ENCODE peak calls at places on chromosome 3, in seven cellular contexts. Q is HCT116, F is neural progenitor cell, K is A549, W is MM.1S, G is fibroblast of lung, U is DND-41. C is an unnamed sample.

GRCh38 chr3:168086541-168087260 is 9.0 kb downstream of the GOLIM4 start:
- DNase-seq in U (no peak), K (no peak), G (no peak), F (no peak), Q (no peak), W (no peak), C (no peak)

GRCh38 chr3:136818191-136818850 is 605 bp upstream of the SLC35G2 start:
- DNase-seq in F (peak), W (no peak), G (peak), K (peak), U (peak), Q (peak), C (peak)

GRCh38 chr3:46965151-46965550 is 11.4 kb downstream of the CCDC12 start:
- DNase-seq in G (no peak), U (no peak), K (no peak), W (no peak), F (no peak), Q (no peak), C (no peak)

GRCh38 chr3:72299823-72300222 is 514.9 kb upstream of the PROK2 start:
- DNase-seq in Q (peak), G (no peak), K (no peak), F (no peak), U (no peak), W (no peak), C (no peak)

GRCh38 chr3:48598323-48599076 is 3.4 kb upstream of the COL7A1 start:
- DNase-seq in Q (no peak), W (no peak), G (peak), U (no peak), K (peak), F (no peak), C (peak)

GRCh38 chr3:175865724-175866123 is 1006.6 kb downstream of the NAALADL2 start:
- DNase-seq in G (no peak), K (no peak), F (no peak), W (no peak), Q (no peak), U (no peak), C (no peak)

GRCh38 chr3:134197681-134198261 is 52.9 kb downstream of the RYK start:
- DNase-seq in G (peak), K (peak), W (peak), F (peak), Q (peak), U (no peak), C (peak)

GRCh38 chr3:170815340-170815739 is 54.7 kb downstream of the RPL22L1 start:
- DNase-seq in W (no peak), Q (peak), K (no peak), G (no peak), U (no peak), F (peak), C (no peak)

GRCh38 chr3:12180218-12180617 is 21.5 kb upstream of the TIMP4 start:
- DNase-seq in Q (peak), U (no peak), G (peak), K (no peak), W (no peak), F (no peak), C (peak)

GRCh38 chr3:143650827-143651226 is 197.4 kb downstream of the SLC9A9 start:
- DNase-seq in W (no peak), G (no peak), K (no peak), F (no peak), U (no peak), Q (no peak), C (no peak)

GRCh38 chr3:90062018-90062417 is 954.6 kb downstream of the EPHA3 start:
- DNase-seq in F (no peak), Q (no peak), U (no peak), G (peak), W (no peak), K (no peak), C (no peak)

GRCh38 chr3:162437480-162437879 is 940.9 kb downstream of the OTOL1 start:
- DNase-seq in F (no peak), Q (no peak), G (peak), W (no peak), U (peak), K (no peak), C (no peak)

GRCh38 chr3:23319913-23320312 is 116.8 kb downstream of the UBE2E2 start:
- DNase-seq in Q (no peak), W (no peak), G (peak), K (no peak), F (no peak), U (no peak), C (no peak)

GRCh38 chr3:69959581-69959980 is 40.0 kb upstream of the SAMMSON start:
- DNase-seq in W (no peak), U (no peak), K (no peak), F (no peak), Q (no peak), G (no peak), C (no peak)

GRCh38 chr3:45118615-45119062 is 27.5 kb downstream of the CDCP1 start:
- DNase-seq in F (no peak), K (no peak), G (no peak), Q (no peak), W (no peak), U (no peak), C (no peak)

GRCh38 chr3:178845446-178846118 is 226.0 kb downstream of the ZMAT3 start:
- DNase-seq in F (no peak), Q (no peak), W (no peak), G (no peak), U (no peak), K (no peak), C (peak)

GRCh38 chr3:108127301-108127988 is 36.6 kb upstream of the CD47 start:
- DNase-seq in F (peak), G (no peak), W (peak), K (no peak), Q (no peak), U (peak), C (no peak)

GRCh38 chr3:107690522-107691138 is 167.9 kb downstream of the BBX start:
- DNase-seq in F (peak), K (peak), U (no peak), Q (peak), G (peak), W (peak), C (peak)

GRCh38 chr3:50122071-50122470 is 33.1 kb upstream of the SEMA3F start:
- DNase-seq in F (no peak), K (no peak), U (no peak), G (peak), Q (no peak), W (no peak), C (peak)

GRCh38 chr3:188796122-188796631 is 375.6 kb upstream of the TPRG1 start:
- DNase-seq in F (no peak), G (peak), W (peak), Q (no peak), K (no peak), U (no peak), C (peak)

GRCh38 chr3:183272792-183273191 is 19.7 kb downstream of the B3GNT5 start:
- DNase-seq in K (no peak), W (no peak), F (no peak), U (no peak), G (no peak), Q (no peak), C (no peak)

GRCh38 chr3:117665311-117665710 is 955.7 kb downstream of the TUSC7 start:
- DNase-seq in U (peak), F (no peak), W (peak), G (no peak), K (no peak), Q (no peak), C (no peak)

GRCh38 chr3:5217824-5218595 is 30.5 kb downstream of the EDEM1 start:
- DNase-seq in F (no peak), G (peak), K (no peak), U (no peak), W (no peak), Q (no peak), C (no peak)

GRCh38 chr3:10867384-10867783 is 51.4 kb downstream of the SLC6A11 start:
- DNase-seq in Q (no peak), K (no peak), F (peak), W (peak), U (peak), G (peak), C (no peak)

GRCh38 chr3:23867400-23867799 is 49.4 kb downstream of the NKIRAS1 start:
- DNase-seq in F (no peak), G (no peak), U (no peak), K (no peak), Q (no peak), W (no peak), C (no peak)

GRCh38 chr3:187889106-187889505 is 143.8 kb upstream of the BCL6 start:
- DNase-seq in U (no peak), G (no peak), Q (no peak), W (no peak), F (no peak), K (no peak), C (no peak)

GRCh38 chr3:152973575-152973974 is 138.6 kb downstream of the P2RY1 start:
- DNase-seq in Q (no peak), W (no peak), G (no peak), K (no peak), F (no peak), U (no peak), C (no peak)

GRCh38 chr3:152976232-152976631 is 141.3 kb downstream of the P2RY1 start:
- DNase-seq in G (no peak), U (no peak), W (no peak), K (no peak), Q (no peak), F (no peak), C (no peak)

GRCh38 chr3:152977356-152977755 is 142.4 kb downstream of the P2RY1 start:
- DNase-seq in G (peak), Q (no peak), K (no peak), W (no peak), F (no peak), U (no peak), C (no peak)

DNA sequence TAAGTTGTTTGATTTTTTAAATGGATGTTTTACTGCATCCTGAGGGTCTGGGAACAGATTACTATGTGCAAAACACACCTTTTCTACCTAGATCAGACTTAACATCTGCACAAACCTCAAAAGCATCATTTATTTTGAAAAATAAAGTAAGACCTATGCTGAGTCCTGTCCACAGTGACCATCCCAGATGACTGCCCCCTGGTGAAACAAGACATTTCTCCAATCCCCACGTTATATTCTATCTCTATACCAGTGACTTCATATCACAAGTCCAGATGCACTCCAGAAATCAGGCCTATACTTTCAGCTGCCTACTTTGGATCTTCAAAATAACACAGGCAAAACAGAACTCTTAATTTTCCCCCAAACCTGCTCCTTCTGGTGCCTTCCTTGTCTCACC is 143.2 kb downstream of the P2RY1 start:
- DNase-seq in G (no peak), K (no peak), Q (no peak), W (no peak), F (no peak), U (no peak), C (no peak)
- TF ChIP-seq CTCF in G (no peak), K (no peak), Q (peak), W (no peak), F (no peak), U (no peak), C (no peak)

DNA sequence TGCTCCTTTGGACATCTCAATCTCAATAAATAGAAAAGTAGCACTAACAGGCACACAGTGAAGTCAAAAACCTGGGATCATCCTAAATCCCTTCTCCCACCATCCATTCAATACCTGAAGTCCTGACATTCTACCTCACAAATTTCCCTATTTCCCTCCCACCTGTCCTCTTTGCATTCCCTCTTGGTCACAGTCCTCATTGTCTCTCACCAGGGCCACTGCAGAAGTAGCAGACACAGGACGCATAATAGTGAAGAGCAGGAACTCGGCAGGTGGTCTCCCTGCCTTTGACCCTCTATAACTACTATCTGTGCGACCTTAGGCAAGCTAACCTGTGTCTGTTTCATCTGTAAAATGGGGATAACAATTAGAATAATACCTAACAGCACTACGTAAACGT is 2.3 kb downstream of the THOC7 start:
- DNase-seq in K (no peak), Q (no peak), U (no peak), F (no peak), W (no peak), G (no peak), C (peak)
- H3K4me2 ChIP-seq in K (no peak), Q (no peak), U (peak), F (no peak), W (no peak), G (no peak), C (no peak)

GRCh38 chr3:14819671-14820070 is 909 bp downstream of the FGD5 start:
- DNase-seq in U (no peak), Q (no peak), G (no peak), F (no peak), K (no peak), W (no peak), C (no peak)
- TF ChIP-seq CTCF in U (no peak), Q (no peak), G (no peak), F (no peak), K (no peak), W (no peak), C (no peak)

GRCh38 chr3:161372321-161373260 is 1.3 kb upstream of the SPTSSB start:
- DNase-seq in G (peak), W (no peak), K (peak), U (no peak), F (peak), Q (peak), C (peak)
- H3K4me2 ChIP-seq in G (peak), W (peak), K (peak), U (no peak), F (peak), Q (peak), C (peak)

DNA sequence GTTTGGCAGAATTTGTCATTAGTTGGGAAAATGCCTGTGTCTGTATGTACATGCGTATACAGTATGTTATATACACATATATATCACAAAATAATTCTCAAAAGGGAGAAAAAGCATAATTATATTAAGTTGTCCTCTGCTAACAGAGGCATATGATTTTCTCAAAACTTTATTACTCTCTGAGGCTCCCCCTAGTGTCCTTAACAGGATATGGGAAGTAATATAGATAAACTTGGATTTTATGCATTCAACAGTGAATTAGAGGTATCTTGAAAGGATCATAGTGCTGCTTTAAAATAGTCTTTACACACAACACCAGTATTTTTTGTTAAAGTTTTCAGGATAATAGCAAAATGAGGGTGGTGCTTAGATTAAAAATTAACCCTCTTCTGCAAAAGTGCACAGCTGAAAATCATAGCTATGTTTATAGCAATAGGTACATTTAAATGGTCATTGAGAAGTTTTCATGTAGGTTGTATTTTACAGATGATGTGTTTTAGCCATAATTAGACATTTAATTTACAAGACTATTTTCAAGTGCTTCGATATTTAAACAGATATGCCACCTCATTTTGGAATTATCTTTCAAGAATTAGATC is 454.0 kb upstream of the ROBO2 start:
- DNase-seq in W (peak), Q (no peak), K (peak), F (peak), G (peak), U (no peak), C (peak)
- TF ChIP-seq CTCF in W (peak), Q (peak), K (peak), F (peak), G (peak), U (peak), C (peak)

DNA sequence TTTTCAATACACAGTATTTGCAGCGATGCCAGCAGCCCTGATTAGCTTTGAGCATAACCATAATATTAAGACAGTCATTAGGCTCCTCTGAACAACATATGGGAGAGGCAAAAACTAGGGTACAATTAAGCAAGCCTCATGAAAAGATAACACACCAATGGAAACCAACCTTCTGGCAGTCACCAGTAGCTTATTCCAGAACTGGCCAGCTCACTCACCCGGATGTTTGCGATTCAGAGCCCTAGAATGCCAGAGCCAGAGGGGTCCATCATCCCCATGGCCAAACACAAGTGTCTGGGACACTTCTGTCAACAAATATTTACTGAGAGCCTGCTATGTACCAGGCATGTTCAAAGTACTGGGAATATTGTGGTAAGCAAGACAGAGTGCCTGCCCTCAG is 48.9 kb upstream of the PLXND1 start:
- DNase-seq in U (no peak), W (no peak), G (no peak), K (no peak), F (no peak), Q (no peak), C (no peak)
- H3K4me2 ChIP-seq in U (no peak), W (no peak), G (no peak), K (peak), F (no peak), Q (peak), C (no peak)

GRCh38 chr3:14113964-14114667 is 10.6 kb downstream of the CHCHD4 start:
- DNase-seq in K (no peak), F (peak), Q (no peak), U (no peak), W (no peak), G (no peak), C (no peak)
- TF ChIP-seq CTCF in K (no peak), F (peak), Q (peak), U (peak), W (peak), G (peak), C (peak)

C was measured in osteoblast.